ENCODE peak calls at places on chromosomes 2 and 18, in seven cellular contexts. One of them, this sample, is unnamed.
A peak's percentile ranks its signal among the peaks of the same experiment; 100 is the strongest.

GRCh38 chr2:163191372-163191771 is 352.8 kb upstream of the KCNH7 start:
- DNase-seq in psoas muscle: no peak
- DNase-seq in transverse colon: no peak
- DNase-seq in ovary: no peak
- DNase-seq in tibial nerve: peak; percentile 26
- DNase-seq in spleen: no peak
- DNase-seq in heart right ventricle: no peak
- DNase-seq in this sample: no peak

GRCh38 chr2:222264791-222265320 is 33.9 kb downstream of the PAX3 start:
- DNase-seq in tibial nerve: no peak
- DNase-seq in heart right ventricle: no peak
- DNase-seq in psoas muscle: no peak
- DNase-seq in spleen: no peak
- DNase-seq in ovary: no peak
- DNase-seq in transverse colon: no peak
- DNase-seq in this sample: no peak

GRCh38 chr2:122028371-122029102 is 273.1 kb downstream of the TSN start:
- DNase-seq in transverse colon: no peak
- DNase-seq in heart right ventricle: no peak
- DNase-seq in ovary: no peak
- DNase-seq in spleen: no peak
- DNase-seq in psoas muscle: no peak
- DNase-seq in tibial nerve: no peak
- DNase-seq in this sample: no peak

GRCh38 chr18:10245517-10246175 is 208.8 kb upstream of the APCDD1 start:
- DNase-seq in psoas muscle: no peak
- DNase-seq in spleen: no peak
- DNase-seq in ovary: no peak
- DNase-seq in heart right ventricle: no peak
- DNase-seq in tibial nerve: no peak
- DNase-seq in transverse colon: no peak
- DNase-seq in this sample: peak; percentile 61

GRCh38 chr2:234949762-234950434 is 1.9 kb upstream of the SH3BP4 start:
- DNase-seq in spleen: no peak
- DNase-seq in tibial nerve: no peak
- DNase-seq in psoas muscle: no peak
- DNase-seq in transverse colon: no peak
- DNase-seq in ovary: no peak
- DNase-seq in heart right ventricle: no peak
- DNase-seq in this sample: no peak

GRCh38 chr2:42474765-42475454 is 18.9 kb downstream of the KCNG3 start:
- DNase-seq in spleen: no peak
- DNase-seq in ovary: no peak
- DNase-seq in transverse colon: no peak
- DNase-seq in heart right ventricle: no peak
- DNase-seq in psoas muscle: no peak
- DNase-seq in tibial nerve: no peak
- DNase-seq in this sample: no peak

GRCh38 chr2:9232886-9233285 is 26.3 kb downstream of the ASAP2 start:
- DNase-seq in heart right ventricle: no peak
- DNase-seq in transverse colon: no peak
- DNase-seq in spleen: no peak
- DNase-seq in ovary: no peak
- DNase-seq in psoas muscle: no peak
- DNase-seq in tibial nerve: no peak
- DNase-seq in this sample: no peak

GRCh38 chr2:226611196-226611943 is 188.2 kb downstream of the IRS1 start:
- DNase-seq in psoas muscle: no peak
- DNase-seq in spleen: no peak
- DNase-seq in transverse colon: no peak
- DNase-seq in tibial nerve: no peak
- DNase-seq in ovary: no peak
- DNase-seq in heart right ventricle: no peak
- DNase-seq in this sample: no peak

GRCh38 chr2:203437516-203437915 is 97.6 kb downstream of the RAPH1 start:
- DNase-seq in heart right ventricle: no peak
- DNase-seq in transverse colon: no peak
- DNase-seq in spleen: no peak
- DNase-seq in tibial nerve: no peak
- DNase-seq in ovary: no peak
- DNase-seq in psoas muscle: no peak
- DNase-seq in this sample: no peak

GRCh38 chr2:84870306-84870705 is 10.6 kb downstream of the TRABD2A start:
- DNase-seq in psoas muscle: no peak
- DNase-seq in tibial nerve: no peak
- DNase-seq in transverse colon: no peak
- DNase-seq in heart right ventricle: no peak
- DNase-seq in spleen: no peak
- DNase-seq in ovary: no peak
- DNase-seq in this sample: no peak

GRCh38 chr18:79515331-79515730 is 119.6 kb downstream of the NFATC1 start:
- DNase-seq in spleen: peak; percentile 61
- DNase-seq in psoas muscle: no peak
- DNase-seq in ovary: no peak
- DNase-seq in heart right ventricle: no peak
- DNase-seq in tibial nerve: no peak
- DNase-seq in transverse colon: no peak
- DNase-seq in this sample: peak; percentile 47

GRCh38 chr2:16640867-16641266 is 24.8 kb downstream of the CYRIA start:
- DNase-seq in heart right ventricle: peak; percentile 33
- DNase-seq in psoas muscle: peak; percentile 67
- DNase-seq in tibial nerve: no peak
- DNase-seq in ovary: peak; percentile 62
- DNase-seq in transverse colon: no peak
- DNase-seq in spleen: no peak
- DNase-seq in this sample: no peak

GRCh38 chr2:104043864-104044263 is 810.1 kb upstream of the POU3F3 start:
- DNase-seq in transverse colon: no peak
- DNase-seq in psoas muscle: no peak
- DNase-seq in tibial nerve: no peak
- DNase-seq in heart right ventricle: peak; percentile 8
- DNase-seq in ovary: no peak
- DNase-seq in spleen: no peak
- DNase-seq in this sample: no peak

GRCh38 chr18:3297025-3297984 is 35.4 kb downstream of the MYL12B start:
- DNase-seq in psoas muscle: peak; percentile 92
- DNase-seq in transverse colon: peak; percentile 93
- DNase-seq in spleen: peak; percentile 94
- DNase-seq in tibial nerve: peak; percentile 71
- DNase-seq in heart right ventricle: peak; percentile 79
- DNase-seq in ovary: peak; percentile 53
- DNase-seq in this sample: peak; percentile 91

DNA sequence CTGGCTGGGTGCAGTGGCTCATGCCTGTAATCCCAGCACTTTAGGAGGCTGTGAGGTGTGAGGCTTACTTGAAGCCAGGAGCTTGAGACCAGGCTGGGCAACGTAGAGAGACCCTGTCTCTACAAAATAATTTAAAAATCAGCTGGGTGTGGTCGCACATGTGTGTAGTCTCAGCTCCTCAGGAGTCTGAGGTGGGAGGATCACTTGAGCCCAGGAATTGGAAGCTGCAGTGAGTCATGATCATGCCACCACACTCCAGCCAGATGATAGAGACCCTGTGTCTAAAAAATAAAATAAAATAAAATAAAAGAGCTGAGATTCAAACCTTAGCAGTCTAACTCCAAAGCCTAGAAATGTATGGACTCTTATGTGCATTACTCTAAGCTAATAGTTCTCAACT is 39.0 kb upstream of the NEDD4L start:
- DNase-seq in psoas muscle: no peak
- DNase-seq in heart right ventricle: no peak
- DNase-seq in tibial nerve: no peak
- DNase-seq in ovary: no peak
- DNase-seq in transverse colon: no peak
- DNase-seq in spleen: no peak
- DNase-seq in this sample: no peak
- H3K27ac ChIP-seq in psoas muscle: no peak overlapping the region
- H3K27ac ChIP-seq in heart right ventricle: no peak overlapping the region
- H3K27ac ChIP-seq in tibial nerve: no peak overlapping the region
- H3K27ac ChIP-seq in ovary: no peak overlapping the region
- H3K27ac ChIP-seq in transverse colon: no peak overlapping the region
- H3K27ac ChIP-seq in spleen: no peak overlapping the region
- H3K27ac ChIP-seq in this sample: no peak overlapping the region

DNA sequence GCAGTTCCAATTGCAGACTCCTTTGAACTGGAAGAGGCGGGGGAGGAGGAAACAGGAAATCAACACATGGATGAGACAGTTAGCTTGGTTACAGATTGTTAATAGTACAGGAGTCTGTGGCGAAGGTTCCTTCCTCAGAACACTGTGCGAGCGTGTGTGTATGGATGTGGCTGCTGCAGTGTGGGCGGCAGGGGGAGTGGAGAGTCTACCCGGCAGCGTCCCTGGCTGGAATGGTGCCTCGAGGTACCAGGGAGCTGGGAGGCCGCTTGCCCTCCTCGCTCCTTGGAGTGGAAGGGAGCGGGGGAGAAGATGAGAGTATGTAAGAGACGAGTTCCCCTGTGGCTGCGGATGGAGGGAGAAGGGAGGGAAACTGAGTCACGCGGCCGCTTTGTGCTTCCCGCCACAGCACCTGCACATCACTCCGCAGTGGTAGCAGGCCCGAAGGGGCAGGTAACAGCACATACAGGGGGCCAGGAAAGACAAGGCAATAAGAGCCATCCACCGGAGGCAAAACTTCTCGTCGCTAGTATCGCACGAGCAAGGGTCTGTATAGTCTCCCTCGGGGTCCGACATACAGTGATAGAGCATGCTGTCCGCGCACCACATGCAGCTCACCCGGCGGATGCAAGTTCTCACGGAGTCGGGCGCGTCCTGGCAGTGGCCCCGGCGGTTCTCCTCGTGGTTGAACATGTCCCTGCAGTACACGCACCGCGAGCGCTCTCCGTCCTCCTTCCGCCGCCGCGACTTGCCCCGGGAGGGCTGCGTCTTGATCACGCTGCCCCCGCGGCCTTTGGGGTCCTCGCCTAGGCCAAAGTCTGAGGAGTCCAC is 85.7 kb downstream of the ACTR2 start:
- DNase-seq in heart right ventricle: no peak
- DNase-seq in ovary: no peak
- DNase-seq in tibial nerve: no peak
- DNase-seq in transverse colon: no peak
- DNase-seq in spleen: no peak
- DNase-seq in psoas muscle: no peak
- DNase-seq in this sample: no peak
- H3K4me3 ChIP-seq in heart right ventricle: no peak overlapping the region
- H3K4me3 ChIP-seq in ovary: no peak overlapping the region
- H3K4me3 ChIP-seq in tibial nerve: no peak overlapping the region
- H3K4me3 ChIP-seq in transverse colon: no peak overlapping the region
- H3K4me3 ChIP-seq in spleen: no peak overlapping the region
- H3K4me3 ChIP-seq in psoas muscle: no peak overlapping the region
- H3K4me3 ChIP-seq in this sample: no peak overlapping the region

GRCh38 chr2:885230-886071 is 65.2 kb upstream of the SNTG2 start:
- DNase-seq in spleen: no peak
- DNase-seq in transverse colon: no peak
- DNase-seq in psoas muscle: no peak
- DNase-seq in heart right ventricle: no peak
- DNase-seq in tibial nerve: no peak
- DNase-seq in ovary: no peak
- DNase-seq in this sample: peak; percentile 56
- H3K27me3 ChIP-seq in spleen: peaks cover 24% of the 10 kb centered on the region
- H3K27me3 ChIP-seq in transverse colon: peaks cover 74% of the 10 kb centered on the region
- H3K27me3 ChIP-seq in psoas muscle: peaks cover 5% of the 10 kb centered on the region
- H3K27me3 ChIP-seq in heart right ventricle: peaks cover 40% of the 10 kb centered on the region
- H3K27me3 ChIP-seq in tibial nerve: no peaks in the 10 kb centered on the region
- H3K27me3 ChIP-seq in ovary: no peaks in the 10 kb centered on the region
- H3K27me3 ChIP-seq in this sample: no peaks in the 10 kb centered on the region

GRCh38 chr2:46299365-46300263 is 2.4 kb downstream of the EPAS1 start:
- DNase-seq in transverse colon: peak; percentile 77
- DNase-seq in tibial nerve: peak; percentile 65
- DNase-seq in heart right ventricle: peak; percentile 74
- DNase-seq in psoas muscle: peak; percentile 81
- DNase-seq in ovary: peak; percentile 84
- DNase-seq in spleen: peak; percentile 84
- DNase-seq in this sample: peak; percentile 89
- H3K27ac ChIP-seq in transverse colon: peak overlapping the region; percentile 88
- H3K27ac ChIP-seq in tibial nerve: peak overlapping the region; percentile 92
- H3K27ac ChIP-seq in heart right ventricle: peak overlapping the region; percentile 96
- H3K27ac ChIP-seq in psoas muscle: peak overlapping the region; percentile 90
- H3K27ac ChIP-seq in ovary: peak overlapping the region; percentile 76
- H3K27ac ChIP-seq in spleen: peak overlapping the region; percentile 94
- H3K27ac ChIP-seq in this sample: peak overlapping the region; percentile 47

DNA sequence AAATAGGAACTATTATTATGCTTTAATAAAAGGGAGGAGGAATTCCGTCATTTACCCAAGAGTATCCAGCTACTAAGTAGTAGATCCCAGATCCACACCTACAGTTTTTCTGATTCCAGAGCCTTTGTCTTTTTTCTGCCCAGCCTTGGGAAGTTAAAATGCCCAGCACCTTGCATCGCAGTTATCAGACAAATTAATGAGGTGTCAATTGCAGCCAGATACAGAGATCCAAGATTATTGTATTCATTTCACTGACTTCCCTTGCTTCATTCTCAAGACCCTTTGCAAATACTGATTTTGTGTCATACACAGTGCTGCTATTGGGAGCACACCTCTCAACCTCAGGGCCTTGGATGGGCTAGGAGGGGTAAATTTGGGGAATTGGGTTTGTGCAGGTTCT is 1.1 kb downstream of the IL18R1 start:
- DNase-seq in ovary: no peak
- DNase-seq in psoas muscle: no peak
- DNase-seq in spleen: no peak
- DNase-seq in transverse colon: no peak
- DNase-seq in heart right ventricle: no peak
- DNase-seq in tibial nerve: no peak
- DNase-seq in this sample: no peak
- H3K4me3 ChIP-seq in ovary: no peak overlapping the region
- H3K4me3 ChIP-seq in psoas muscle: peak overlapping the region; percentile 84
- H3K4me3 ChIP-seq in spleen: peak overlapping the region; percentile 97
- H3K4me3 ChIP-seq in transverse colon: no peak overlapping the region
- H3K4me3 ChIP-seq in heart right ventricle: peak overlapping the region; percentile 78
- H3K4me3 ChIP-seq in tibial nerve: no peak overlapping the region
- H3K4me3 ChIP-seq in this sample: no peak overlapping the region

DNA sequence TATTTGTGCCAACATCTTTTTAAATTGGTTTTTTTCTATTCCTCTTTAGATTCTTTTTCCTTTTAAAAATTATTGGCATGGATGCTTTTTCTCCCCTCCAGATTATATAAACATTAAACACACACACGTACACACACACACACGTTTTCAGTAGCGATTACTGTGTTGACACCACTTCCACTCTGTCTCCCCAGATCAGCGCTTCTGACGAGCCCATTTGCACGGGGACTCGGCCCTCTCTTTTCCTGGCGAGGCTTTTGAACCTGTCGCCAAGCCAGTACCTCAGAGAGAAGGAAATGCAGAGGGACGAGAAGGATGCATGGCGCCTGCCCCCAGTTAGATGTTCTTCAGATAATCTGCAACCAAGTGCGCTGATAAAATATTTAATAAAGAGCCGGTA is 1.1 kb upstream of the TBR1 start:
- DNase-seq in transverse colon: no peak
- DNase-seq in psoas muscle: no peak
- DNase-seq in heart right ventricle: no peak
- DNase-seq in tibial nerve: no peak
- DNase-seq in ovary: no peak
- DNase-seq in spleen: no peak
- DNase-seq in this sample: no peak
- H3K27me3 ChIP-seq in transverse colon: peaks cover 69% of the 10 kb centered on the region
- H3K27me3 ChIP-seq in psoas muscle: peaks cover 30% of the 10 kb centered on the region
- H3K27me3 ChIP-seq in heart right ventricle: peaks cover 58% of the 10 kb centered on the region
- H3K27me3 ChIP-seq in tibial nerve: peaks cover 2% of the 10 kb centered on the region
- H3K27me3 ChIP-seq in ovary: peaks cover 2% of the 10 kb centered on the region
- H3K27me3 ChIP-seq in spleen: peaks cover 68% of the 10 kb centered on the region
- H3K27me3 ChIP-seq in this sample: no peaks in the 10 kb centered on the region

GRCh38 chr18:75524181-75524580 is 96.7 kb upstream of the SMIM21 start:
- DNase-seq in ovary: no peak
- DNase-seq in psoas muscle: no peak
- DNase-seq in heart right ventricle: no peak
- DNase-seq in spleen: no peak
- DNase-seq in transverse colon: no peak
- DNase-seq in tibial nerve: no peak
- DNase-seq in this sample: no peak
- H3K27ac ChIP-seq in ovary: no peak overlapping the region
- H3K27ac ChIP-seq in psoas muscle: no peak overlapping the region
- H3K27ac ChIP-seq in heart right ventricle: no peak overlapping the region
- H3K27ac ChIP-seq in spleen: no peak overlapping the region
- H3K27ac ChIP-seq in transverse colon: no peak overlapping the region
- H3K27ac ChIP-seq in tibial nerve: no peak overlapping the region
- H3K27ac ChIP-seq in this sample: no peak overlapping the region

GRCh38 chr2:143717053-143717452 is 587.8 kb downstream of the ARHGAP15 start:
- DNase-seq in heart right ventricle: no peak
- DNase-seq in ovary: no peak
- DNase-seq in tibial nerve: no peak
- DNase-seq in transverse colon: no peak
- DNase-seq in psoas muscle: no peak
- DNase-seq in spleen: no peak
- DNase-seq in this sample: no peak
- H3K4me3 ChIP-seq in heart right ventricle: peak overlapping the region; percentile 31
- H3K4me3 ChIP-seq in ovary: no peak overlapping the region
- H3K4me3 ChIP-seq in tibial nerve: peak overlapping the region; percentile 2
- H3K4me3 ChIP-seq in transverse colon: no peak overlapping the region
- H3K4me3 ChIP-seq in psoas muscle: no peak overlapping the region
- H3K4me3 ChIP-seq in spleen: no peak overlapping the region
- H3K4me3 ChIP-seq in this sample: no peak overlapping the region

This sample was measured in aorta.